ENCODE peak calls at places on chromosomes 16 and 17, in five cellular contexts. D, A, Z, J and N are unnamed samples.

GRCh38 chr16:62831235-62831634 is 795.0 kb upstream of the CDH8 start:
- DNase-seq in Z (no peak), J (no peak), D (no peak), A (no peak), N (no peak)

GRCh38 chr17:70636517-70637133 is 467.3 kb downstream of the KCNJ2 start:
- DNase-seq in A (peak), D (no peak), J (no peak), Z (no peak), N (no peak)

GRCh38 chr17:77770331-77771105 is 188.0 kb upstream of the TNRC6C start:
- DNase-seq in D (no peak), J (no peak), A (no peak), Z (no peak), N (no peak)

GRCh38 chr16:70160388-70160787 is 13.2 kb upstream of the CLEC18C start:
- DNase-seq in Z (no peak), D (no peak), J (no peak), A (no peak), N (no peak)

GRCh38 chr17:3935140-3935542 is 18.9 kb upstream of the P2RX1 start:
- DNase-seq in J (no peak), Z (peak), A (peak), D (peak), N (no peak)

GRCh38 chr16:78022347-78022746 is at the start of gene CLEC3A:
- DNase-seq in Z (no peak), J (no peak), A (no peak), D (no peak), N (no peak)

GRCh38 chr16:14088155-14088753 is 17.1 kb downstream of the MRTFB start:
- DNase-seq in D (no peak), A (no peak), J (no peak), Z (no peak), N (no peak)

GRCh38 chr17:76726231-76726765 is at the start of gene JMJD6:
- DNase-seq in J (peak), A (peak), Z (peak), D (peak), N (no peak)

GRCh38 chr17:80443916-80444708 is 29.1 kb downstream of the ENDOV start:
- DNase-seq in A (no peak), Z (no peak), J (no peak), D (no peak), N (no peak)

GRCh38 chr17:75645501-75645888 is 12.3 kb downstream of the SMIM5 start:
- DNase-seq in A (no peak), Z (no peak), J (peak), D (no peak), N (no peak)

GRCh38 chr16:27363797-27364196 is 38.2 kb upstream of the IL21R start:
- DNase-seq in J (peak), D (no peak), A (peak), Z (no peak), N (no peak)

GRCh38 chr17:50147841-50148225 is 2.6 kb downstream of the PPP1R9B start:
- DNase-seq in Z (no peak), J (no peak), A (no peak), D (no peak), N (no peak)

GRCh38 chr17:43171761-43172487 is 910 bp downstream of the NBR1 start:
- DNase-seq in A (peak), Z (no peak), D (no peak), J (peak), N (peak)

GRCh38 chr16:49100366-49100765 is 181.3 kb downstream of the CBLN1 start:
- DNase-seq in A (no peak), D (no peak), J (no peak), Z (no peak), N (no peak)

GRCh38 chr17:57444632-57445031 is 188.3 kb downstream of the MSI2 start:
- DNase-seq in Z (no peak), A (no peak), D (no peak), J (no peak), N (no peak)